ENCODE peak calls at places on chromosomes 2 and 18, in four cellular contexts. J, C, L and W are unnamed samples.

GRCh38 chr2:17813015-17813741 is 3.1 kb upstream of the MSGN1 start:
- DNase-seq in J (no peak), C (no peak), L (no peak), W (no peak)

GRCh38 chr2:128369126-128369555 is 50.5 kb upstream of the HS6ST1 start:
- DNase-seq in J (no peak), C (peak; percentile 71), L (no peak), W (no peak)

GRCh38 chr2:195659114-195659513 is 2.1 kb downstream of the SLC39A10 start:
- DNase-seq in J (no peak), C (no peak), L (no peak), W (no peak)

GRCh38 chr2:72893594-72894319 is 6.5 kb downstream of the SPR start:
- DNase-seq in J (no peak), C (peak; percentile 80), L (peak; percentile 53), W (no peak)

GRCh38 chr18:37524139-37524538 is 41.5 kb downstream of the CELF4 start:
- DNase-seq in J (no peak), C (no peak), L (no peak), W (no peak)

GRCh38 chr2:18074476-18074875 is 196.0 kb downstream of the KCNS3 start:
- DNase-seq in J (no peak), C (no peak), L (no peak), W (no peak)

GRCh38 chr2:159441182-159441581 is 154.7 kb upstream of the WDSUB1 start:
- DNase-seq in J (no peak), C (no peak), L (no peak), W (no peak)

GRCh38 chr2:200086911-200087310 is 131.5 kb downstream of the MAIP1 start:
- DNase-seq in J (no peak), C (peak; percentile 33), L (no peak), W (no peak)

GRCh38 chr18:59357928-59358327 is 1.1 kb downstream of the LMAN1 start:
- DNase-seq in J (no peak), C (no peak), L (peak; percentile 78), W (no peak)

GRCh38 chr18:8912348-8913057 is 190.0 kb upstream of the NDUFV2 start:
- DNase-seq in J (no peak), C (peak; percentile 66), L (no peak), W (no peak)